ENCODE peak calls at places on chromosomes 5 and 9, in eight cellular contexts. G, Y, U, F, I, K, N and L are unnamed samples. For H3K9me3 and H3K4me1, the result is how much of the 10 kb centered on the place peaks cover.

GRCh38 chr5:16160706-16161105 is 18.9 kb downstream of the MARCHF11 start:
- DNase-seq in I (no peak), N (peak), U (peak), G (peak), F (peak), K (no peak), Y (no peak), L (peak)

GRCh38 chr9:136719212-136719880 is 7.0 kb downstream of the DIPK1B start:
- DNase-seq in I (peak), F (no peak), G (peak), U (no peak), K (no peak), Y (peak), N (no peak), L (no peak)

GRCh38 chr5:138336952-138337684 is 948 bp upstream of the FAM53C start:
- DNase-seq in U (peak), I (peak), N (peak), F (no peak), K (peak), Y (no peak), G (peak), L (peak)

GRCh38 chr5:25544652-25545249 is 900.0 kb upstream of the CDH10 start:
- DNase-seq in Y (no peak), G (peak), U (no peak), F (peak), I (no peak), N (no peak), K (no peak), L (no peak)

GRCh38 chr9:89668216-89668867 is 63.5 kb downstream of the GADD45G start:
- DNase-seq in U (no peak), G (no peak), N (no peak), F (no peak), Y (no peak), I (no peak), K (no peak), L (no peak)

GRCh38 chr5:176190886-176191755 is 47.1 kb upstream of the SIMC1 start:
- DNase-seq in G (no peak), Y (no peak), I (no peak), K (no peak), F (no peak), U (no peak), N (no peak), L (no peak)

GRCh38 chr5:127358782-127359181 is 68.2 kb downstream of the MEGF10 start:
- DNase-seq in G (no peak), K (no peak), Y (no peak), U (peak), I (no peak), N (no peak), F (no peak), L (no peak)

GRCh38 chr9:8521112-8521511 is 721.5 kb upstream of the DMAC1 start:
- DNase-seq in N (no peak), F (no peak), G (no peak), K (no peak), U (no peak), Y (no peak), I (no peak), L (no peak)

GRCh38 chr5:39757121-39757520 is 332.3 kb upstream of the DAB2 start:
- DNase-seq in K (no peak), F (no peak), Y (no peak), G (no peak), N (no peak), I (no peak), U (peak), L (no peak)

GRCh38 chr9:91844656-91845291 is 105.3 kb downstream of the ROR2 start:
- DNase-seq in U (no peak), I (no peak), F (no peak), K (no peak), Y (no peak), G (no peak), N (no peak), L (no peak)
- H3K27ac ChIP-seq in U (peak), I (no peak), F (peak), K (no peak), Y (peak), G (no peak), N (no peak), L (no peak)

DNA sequence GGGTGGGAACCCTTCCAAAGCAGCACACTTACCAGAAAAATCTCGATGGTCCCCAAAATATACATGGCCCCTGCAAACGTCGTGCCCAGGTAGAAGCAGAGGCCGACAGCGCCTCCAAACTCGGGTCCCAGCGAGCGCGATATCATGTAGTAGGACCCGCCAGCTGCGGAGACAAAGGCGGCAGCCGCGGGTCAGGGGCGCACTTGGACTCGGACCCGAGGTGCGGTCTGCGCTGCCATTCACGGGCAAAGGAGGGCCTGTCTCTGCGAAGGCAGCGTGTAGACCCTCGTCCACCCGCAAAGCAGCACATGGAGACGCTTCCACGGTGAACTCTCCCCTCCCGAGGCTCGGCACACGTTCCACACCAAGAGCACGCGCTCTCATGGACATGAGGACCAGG is 25.0 kb downstream of the SLC12A7 start:
- DNase-seq in U (no peak), F (no peak), Y (no peak), K (no peak), I (no peak), N (no peak), G (no peak), L (no peak)
- H3K9me3 ChIP-seq in U (under half), F (under half), Y (under half), K (under half), I (under half), N (under half), G (under half), L (under half)

GRCh38 chr9:112063151-112063550 is 111.9 kb downstream of the SUSD1 start:
- DNase-seq in F (no peak), Y (no peak), N (no peak), K (no peak), U (no peak), I (no peak), G (no peak), L (no peak)

GRCh38 chr9:112061152-112061740 is 113.9 kb downstream of the SUSD1 start:
- DNase-seq in K (peak), G (peak), Y (peak), N (peak), F (no peak), I (peak), U (peak), L (no peak)

GRCh38 chr9:112059980-112060348 is 115.1 kb downstream of the SUSD1 start:
- DNase-seq in N (no peak), Y (no peak), I (no peak), K (no peak), F (no peak), G (no peak), U (no peak), L (no peak)

GRCh38 chr9:112056986-112057385 is 118.1 kb downstream of the SUSD1 start:
- DNase-seq in F (no peak), N (no peak), G (no peak), U (no peak), K (peak), Y (no peak), I (no peak), L (no peak)

DNA sequence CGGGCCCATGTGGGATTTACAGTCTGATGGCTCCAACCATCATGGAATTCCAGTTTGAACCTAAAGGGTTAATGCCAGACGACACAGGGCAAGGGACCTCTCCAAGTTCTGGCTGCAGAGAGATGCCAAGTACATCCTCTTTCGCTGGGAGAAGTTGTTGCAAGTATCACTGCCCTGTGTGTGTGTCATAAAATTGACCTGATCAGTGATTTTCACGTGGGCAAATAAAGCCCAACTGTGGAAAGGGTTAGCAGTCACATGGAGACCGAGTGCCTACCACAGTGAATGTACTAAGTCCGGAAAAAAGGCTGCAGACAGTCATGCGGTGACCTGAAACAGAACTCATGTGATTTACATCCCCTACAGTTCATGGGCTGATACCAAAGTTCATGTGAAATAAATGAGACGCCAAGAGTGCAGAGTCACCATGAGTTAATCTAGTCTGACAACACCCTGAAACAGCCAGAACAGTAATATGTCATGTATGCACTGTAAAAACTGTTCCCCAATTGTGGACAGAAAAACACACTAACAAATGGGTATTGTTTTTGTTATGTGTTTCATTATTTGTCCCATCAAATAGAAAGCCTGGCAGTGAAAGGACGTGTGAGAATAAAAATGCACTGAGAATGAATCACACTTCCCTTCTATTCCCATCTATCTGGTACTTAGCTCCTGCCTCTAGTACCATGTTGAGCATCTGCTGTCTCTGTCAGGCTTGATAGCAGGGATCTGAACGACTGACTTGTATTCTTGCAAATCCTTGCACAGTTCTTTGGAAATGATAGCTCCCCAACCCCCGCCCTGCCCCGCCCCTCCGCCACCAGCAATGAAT is 115.7 kb downstream of the SUSD1 start:
- DNase-seq in N (peak), U (peak), K (peak), G (peak), Y (no peak), I (no peak), F (no peak), L (no peak)
- H3K4me1 ChIP-seq in N (under half), U (under half), K (under half), G (under half), Y (under half), I (under half), F (under half), L (under half)

GRCh38 chr9:109451311-109452025 is 46.6 kb downstream of the PTPN3 start:
- DNase-seq in G (no peak), I (no peak), Y (no peak), F (peak), K (no peak), N (no peak), U (no peak), L (no peak)
- H3K27ac ChIP-seq in G (peak), I (no peak), Y (no peak), F (no peak), K (no peak), N (no peak), U (no peak), L (no peak)

DNA sequence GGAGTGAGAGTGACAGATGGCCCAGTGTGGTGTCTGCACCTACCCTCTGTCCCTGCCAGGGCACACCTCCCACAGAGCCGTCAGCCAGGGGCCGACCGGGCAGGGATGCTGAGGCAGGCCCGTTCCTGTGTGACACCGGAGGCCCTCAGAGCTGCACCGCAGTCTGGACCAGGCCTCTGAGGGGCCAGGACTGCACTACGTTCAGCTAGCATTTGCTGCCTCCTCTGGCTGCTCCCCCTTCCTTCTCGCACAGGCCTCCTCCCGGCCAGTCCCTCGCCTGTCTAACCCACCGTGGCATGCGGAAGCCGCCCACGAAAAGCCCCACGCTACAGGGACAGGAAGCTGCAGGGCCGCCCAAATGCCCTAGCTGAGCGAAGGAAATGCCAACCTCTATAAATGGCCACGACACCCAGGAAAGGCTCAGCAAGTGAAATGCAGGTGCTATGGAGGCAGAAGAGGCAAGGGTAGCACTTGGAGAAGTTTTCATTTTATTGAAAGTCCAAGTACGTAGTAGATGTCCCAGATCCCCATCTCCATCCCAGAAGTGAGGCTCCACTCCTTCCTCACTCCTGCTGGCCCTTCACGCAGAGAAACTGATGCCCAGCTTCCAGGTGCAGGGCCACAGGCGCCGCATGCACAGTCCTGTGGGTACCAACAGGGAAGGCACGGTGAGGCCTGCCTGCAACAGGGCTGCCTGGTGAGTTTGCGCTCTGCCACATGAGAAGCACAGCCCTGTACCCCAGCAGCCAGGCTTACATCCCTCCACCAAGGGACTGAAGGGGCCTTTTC is 38.7 kb downstream of the MAPK9 start:
- DNase-seq in G (no peak), F (no peak), N (no peak), K (no peak), I (no peak), Y (no peak), U (no peak), L (no peak)
- H3K9me3 ChIP-seq in G (half or more), F (half or more), N (under half), K (under half), I (half or more), Y (under half), U (under half), L (under half)

GRCh38 chr5:140221697-140222223 is 46.8 kb downstream of the CYSTM1 start:
- DNase-seq in K (no peak), F (no peak), N (peak), G (peak), U (peak), I (peak), Y (no peak), L (no peak)
- H3K4me1 ChIP-seq in K (under half), F (under half), N (under half), G (under half), U (half or more), I (under half), Y (half or more), L (half or more)

GRCh38 chr9:109799792-109800191 is 19.8 kb downstream of the PALM2AKAP2 start:
- DNase-seq in Y (no peak), I (no peak), N (no peak), F (no peak), U (peak), G (no peak), K (no peak), L (no peak)
- H3K27ac ChIP-seq in Y (peak), I (peak), N (no peak), F (no peak), U (peak), G (no peak), K (peak), L (no peak)